ENCODE peak calls at places on chromosomes 5 and 9, in four cellular contexts. One of them, this sample, is unnamed. For H3K4me1, the result is how much of the 10 kb centered on the place peaks cover.

GRCh38 chr9:15738011-15738410 is 185.2 kb downstream of the CCDC171 start:
- DNase-seq in kidney: no peak
- DNase-seq in DND-41: no peak
- DNase-seq in fibroblast of lung: peak
- DNase-seq in this sample: no peak

GRCh38 chr9:80649001-80649420 is 1040.3 kb downstream of the TLE1 start:
- DNase-seq in kidney: no peak
- DNase-seq in DND-41: no peak
- DNase-seq in fibroblast of lung: peak
- DNase-seq in this sample: no peak

GRCh38 chr5:81192351-81192750 is 40.8 kb upstream of the CKMT2 start:
- DNase-seq in kidney: no peak
- DNase-seq in DND-41: no peak
- DNase-seq in fibroblast of lung: no peak
- DNase-seq in this sample: no peak

GRCh38 chr5:173055983-173056782 is at the start of gene CREBRF:
- DNase-seq in kidney: peak
- DNase-seq in DND-41: peak
- DNase-seq in fibroblast of lung: peak
- DNase-seq in this sample: peak

GRCh38 chr9:33690156-33690908 is 105.0 kb upstream of the PRSS3 start:
- DNase-seq in kidney: no peak
- DNase-seq in DND-41: no peak
- DNase-seq in fibroblast of lung: no peak
- DNase-seq in this sample: no peak

GRCh38 chr9:128190516-128191405 is 611 bp downstream of the CIZ1 start:
- DNase-seq in kidney: peak
- DNase-seq in DND-41: peak
- DNase-seq in fibroblast of lung: peak
- DNase-seq in this sample: no peak

GRCh38 chr9:116661037-116661954 is 25.8 kb upstream of the TRIM32 start:
- DNase-seq in kidney: no peak
- DNase-seq in DND-41: no peak
- DNase-seq in fibroblast of lung: peak
- DNase-seq in this sample: peak

GRCh38 chr9:134163374-134164196 is 779 bp downstream of the RNU6ATAC start:
- DNase-seq in kidney: peak
- DNase-seq in DND-41: no peak
- DNase-seq in fibroblast of lung: peak
- DNase-seq in this sample: peak

GRCh38 chr5:128201065-128201926 is 117.7 kb downstream of the SLC12A2 start:
- DNase-seq in kidney: peak
- DNase-seq in DND-41: peak
- DNase-seq in fibroblast of lung: peak
- DNase-seq in this sample: peak

GRCh38 chr5:43043400-43043756 is 3.3 kb upstream of the ANXA2R start:
- DNase-seq in kidney: no peak
- DNase-seq in DND-41: no peak
- DNase-seq in fibroblast of lung: no peak
- DNase-seq in this sample: no peak

GRCh38 chr5:103512506-103512905 is 50.1 kb downstream of the NUDT12 start:
- DNase-seq in kidney: no peak
- DNase-seq in DND-41: no peak
- DNase-seq in fibroblast of lung: no peak
- DNase-seq in this sample: no peak

GRCh38 chr5:147763791-147764525 is 18.6 kb downstream of the JAKMIP2 start:
- DNase-seq in kidney: no peak
- DNase-seq in DND-41: no peak
- DNase-seq in fibroblast of lung: peak
- DNase-seq in this sample: no peak

DNA sequence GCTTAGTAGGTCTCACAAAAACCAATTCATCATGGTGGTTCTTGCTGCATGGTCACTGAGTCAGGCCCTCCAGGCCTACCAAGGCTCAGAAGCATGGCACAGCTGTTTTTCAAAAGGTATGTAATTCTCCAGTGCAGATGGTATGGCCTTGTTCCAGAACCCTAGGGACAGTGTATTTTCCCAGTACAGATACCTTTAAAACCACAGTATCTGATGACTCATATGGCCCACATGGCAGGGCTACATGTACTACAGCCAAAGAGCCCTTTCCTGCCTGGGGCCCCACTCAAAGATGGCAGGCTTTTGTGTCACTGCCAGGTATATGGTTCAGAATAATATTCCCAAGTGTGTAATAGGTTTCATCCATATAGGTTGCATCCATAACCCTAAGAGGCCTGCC is 16.5 kb downstream of the CSF2 start:
- DNase-seq in kidney: no peak
- DNase-seq in DND-41: no peak
- DNase-seq in fibroblast of lung: peak
- DNase-seq in this sample: no peak
- H3K4me1 ChIP-seq in kidney: under half
- H3K4me1 ChIP-seq in DND-41: under half
- H3K4me1 ChIP-seq in fibroblast of lung: under half
- H3K4me1 ChIP-seq in this sample: under half

GRCh38 chr5:56142233-56142619 is 90.9 kb downstream of the ANKRD55 start:
- DNase-seq in kidney: no peak
- DNase-seq in DND-41: no peak
- DNase-seq in fibroblast of lung: no peak
- DNase-seq in this sample: no peak
- H3K4me1 ChIP-seq in kidney: under half
- H3K4me1 ChIP-seq in DND-41: under half
- H3K4me1 ChIP-seq in fibroblast of lung: under half
- H3K4me1 ChIP-seq in this sample: under half

GRCh38 chr5:134845852-134846640 is at the start of gene C5orf24:
- DNase-seq in kidney: peak
- DNase-seq in DND-41: peak
- DNase-seq in fibroblast of lung: peak
- DNase-seq in this sample: peak
- H3K4me1 ChIP-seq in kidney: under half
- H3K4me1 ChIP-seq in DND-41: under half
- H3K4me1 ChIP-seq in fibroblast of lung: under half
- H3K4me1 ChIP-seq in this sample: under half

DNA sequence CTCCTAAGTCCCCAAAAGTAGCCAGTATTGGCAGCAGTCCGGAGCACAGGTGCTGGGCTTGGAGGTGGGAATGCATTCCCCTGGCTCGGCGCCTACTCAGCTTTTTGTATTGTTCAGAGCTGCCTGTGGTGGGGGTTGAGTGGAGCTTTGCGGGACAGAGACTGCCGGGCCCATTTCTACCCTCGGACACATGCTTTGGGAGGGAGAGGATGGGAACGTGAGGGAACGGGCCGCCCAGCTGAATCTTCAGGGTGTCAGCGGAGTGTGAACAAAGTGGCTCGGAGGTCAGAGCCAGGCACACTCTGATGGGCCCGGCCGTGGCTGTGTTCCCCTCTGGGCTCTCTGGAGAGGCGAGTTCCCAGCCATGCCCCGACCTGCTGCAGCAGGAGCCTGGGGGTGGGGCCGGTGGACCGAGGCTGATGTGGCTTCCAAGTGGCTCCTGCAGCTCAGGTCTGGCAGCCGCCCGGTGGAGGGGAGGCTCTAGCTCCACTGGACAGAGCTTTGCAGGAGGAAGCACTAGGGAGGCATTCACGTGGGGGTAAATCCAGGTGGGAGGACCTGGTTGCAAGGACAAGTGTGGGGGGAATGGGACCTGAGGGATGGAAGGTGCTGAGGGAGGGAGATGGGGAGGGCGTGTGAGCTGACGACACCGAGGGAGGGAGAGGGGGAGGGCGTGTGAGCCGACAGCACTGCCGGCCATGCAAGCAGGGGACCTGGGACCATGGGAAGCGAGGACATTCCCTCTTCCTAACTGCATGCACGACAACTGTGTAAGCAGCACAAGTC is 31.1 kb upstream of the SLC6A3 start:
- DNase-seq in kidney: peak
- DNase-seq in DND-41: no peak
- DNase-seq in fibroblast of lung: no peak
- DNase-seq in this sample: no peak
- H3K4me1 ChIP-seq in kidney: under half
- H3K4me1 ChIP-seq in DND-41: under half
- H3K4me1 ChIP-seq in fibroblast of lung: under half
- H3K4me1 ChIP-seq in this sample: under half

GRCh38 chr5:180348316-180348715 is 4.8 kb downstream of the GFPT2 start:
- DNase-seq in kidney: peak
- DNase-seq in DND-41: no peak
- DNase-seq in fibroblast of lung: no peak
- DNase-seq in this sample: no peak
- H3K4me1 ChIP-seq in kidney: under half
- H3K4me1 ChIP-seq in DND-41: under half
- H3K4me1 ChIP-seq in fibroblast of lung: under half
- H3K4me1 ChIP-seq in this sample: under half

DNA sequence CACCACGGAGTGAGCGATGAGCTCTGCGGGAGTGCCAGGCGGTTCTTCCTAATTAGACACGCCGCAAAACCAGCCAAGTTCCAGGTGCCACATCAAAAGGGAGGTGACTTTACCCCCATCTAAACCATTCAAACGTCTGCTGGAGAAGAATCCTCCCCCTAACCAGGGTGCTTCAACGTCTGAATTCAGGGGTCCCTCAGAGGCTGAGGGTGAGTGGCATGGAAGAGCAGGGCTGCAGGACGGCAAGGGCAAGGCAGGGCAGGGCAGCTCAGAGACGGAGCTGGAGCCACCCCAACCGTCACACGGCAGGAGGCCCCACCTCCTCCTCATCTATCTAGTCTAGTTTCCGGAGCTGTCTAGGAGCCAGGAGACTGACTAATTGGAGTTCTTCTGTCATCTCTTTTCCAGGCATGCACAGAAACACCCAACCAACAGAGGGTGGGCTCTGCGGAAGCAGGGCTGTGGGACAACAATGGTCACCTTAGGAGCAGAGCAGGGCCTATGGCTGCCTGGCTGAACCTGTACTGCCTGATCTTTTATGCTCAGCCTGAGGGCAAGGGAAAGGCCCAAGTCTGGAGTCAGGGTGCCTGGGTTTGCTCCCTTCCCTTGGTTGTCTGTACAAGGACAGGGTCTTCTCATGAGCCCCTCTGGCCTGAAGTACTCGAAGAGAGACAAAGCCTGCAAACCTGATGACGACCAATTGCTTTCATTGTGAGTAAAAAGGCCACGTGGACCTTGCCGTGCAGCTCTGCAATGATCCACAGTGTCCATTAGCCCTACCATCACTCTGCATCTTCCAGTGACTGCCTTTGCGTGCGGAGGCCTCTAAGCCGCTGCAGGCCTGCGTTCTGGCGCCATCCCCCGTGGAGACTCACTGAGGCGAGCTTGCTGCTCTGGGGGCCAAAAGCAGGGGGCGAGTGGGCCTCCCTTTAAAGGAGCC is 81.0 kb upstream of the SLC25A51 start:
- DNase-seq in kidney: peak
- DNase-seq in DND-41: peak
- DNase-seq in fibroblast of lung: peak
- DNase-seq in this sample: no peak
- H3K4me1 ChIP-seq in kidney: under half
- H3K4me1 ChIP-seq in DND-41: under half
- H3K4me1 ChIP-seq in fibroblast of lung: under half
- H3K4me1 ChIP-seq in this sample: under half